ENCODE peak calls at places on chromosomes 16 and 17, in seven cellular contexts. T is IMR-90; H is heart left ventricle; O is activated naive CD4-positive, alpha-beta T cell treated with anti-CD3 and anti-CD28 coated beads for 36 hours; M is foreskin keratinocyte; W is A549; Q is effector memory CD8-positive, alpha-beta T cell. Y is an unnamed sample.

GRCh38 chr17:77379837-77380236 is 239.1 kb downstream of the SEC14L1 start:
- DNase-seq in H (no peak), M (no peak), Q (no peak), W (no peak), T (no peak), O (no peak), Y (no peak)

GRCh38 chr16:5905935-5906334 is 808.3 kb upstream of the EEF2KMT start:
- DNase-seq in T (no peak), O (no peak), H (no peak), W (no peak), M (peak), Q (no peak), Y (no peak)

GRCh38 chr17:6531575-6531974 is 24.8 kb downstream of the PITPNM3 start:
- DNase-seq in W (no peak), O (no peak), T (no peak), Q (no peak), H (no peak), M (no peak), Y (no peak)

GRCh38 chr16:30659507-30660423 is 1.5 kb downstream of the FBRS start:
- DNase-seq in O (peak), W (no peak), H (no peak), M (no peak), Q (peak), T (no peak), Y (peak)

GRCh38 chr16:21649196-21649595 is 3.2 kb downstream of the IGSF6 start:
- DNase-seq in W (no peak), O (no peak), M (no peak), H (no peak), T (no peak), Q (no peak), Y (no peak)

GRCh38 chr17:73401911-73402310 is 90.1 kb upstream of the CDC42EP4 start:
- DNase-seq in M (no peak), H (peak), W (no peak), O (peak), Q (no peak), T (peak), Y (no peak)

GRCh38 chr17:68290955-68291835 is at the start of the genes ARSG and SLC16A6:
- DNase-seq in O (peak), H (peak), W (peak), Q (peak), T (peak), M (no peak), Y (peak)

GRCh38 chr17:40610359-40610758 is 37.3 kb downstream of the SMARCE1 start:
- DNase-seq in H (no peak), M (no peak), O (peak), T (no peak), W (no peak), Q (no peak), Y (no peak)

GRCh38 chr17:66777689-66778225 is 57.2 kb upstream of the CACNG5 start:
- DNase-seq in Q (no peak), H (no peak), O (no peak), T (peak), W (no peak), M (no peak), Y (no peak)

GRCh38 chr16:47460301-47460754 is 535 bp downstream of the ITFG1 start:
- DNase-seq in O (no peak), H (no peak), T (no peak), M (no peak), Q (no peak), W (no peak), Y (peak)

GRCh38 chr16:12199524-12199923 is 223.0 kb downstream of the SNX29 start:
- DNase-seq in W (no peak), M (no peak), H (no peak), T (no peak), Q (no peak), O (no peak), Y (no peak)

GRCh38 chr17:44348234-44348987 is 3.3 kb downstream of the GRN start:
- DNase-seq in Q (no peak), H (no peak), M (peak), W (no peak), T (peak), O (no peak), Y (peak)

GRCh38 chr17:19336938-19337711 is 25.4 kb downstream of the B9D1 start:
- DNase-seq in W (no peak), O (no peak), T (no peak), Q (no peak), M (no peak), H (no peak), Y (no peak)

GRCh38 chr17:63626551-63627228 is 4.5 kb downstream of the MAP3K3 start:
- DNase-seq in W (no peak), T (peak), M (no peak), H (no peak), O (no peak), Q (no peak), Y (no peak)

GRCh38 chr16:28212532-28212873 is 738 bp upstream of the XPO6 start:
- DNase-seq in M (no peak), Q (no peak), T (peak), O (no peak), W (no peak), H (no peak), Y (no peak)

GRCh38 chr17:45234641-45235040 is 13.0 kb downstream of the FMNL1 start:
- DNase-seq in W (no peak), T (no peak), M (no peak), O (peak), Q (no peak), H (no peak), Y (no peak)

GRCh38 chr16:24944206-24944605 is 71.0 kb downstream of the ARHGAP17 start:
- DNase-seq in W (no peak), O (no peak), Q (no peak), H (no peak), T (no peak), M (no peak), Y (no peak)

GRCh38 chr16:30524575-30525571 is 1.5 kb downstream of the ZNF768 start:
- DNase-seq in M (no peak), Q (no peak), T (no peak), W (no peak), O (no peak), H (no peak), Y (no peak)

GRCh38 chr16:46673320-46674013 is 15.5 kb downstream of the VPS35 start:
- DNase-seq in W (peak), T (peak), M (no peak), O (peak), H (peak), Q (peak), Y (peak)

GRCh38 chr16:67773569-67774456 is 32.5 kb downstream of the RANBP10 start:
- DNase-seq in O (no peak), H (no peak), T (peak), W (no peak), Q (no peak), M (no peak), Y (no peak)

GRCh38 chr16:53372942-53373871 is 61.1 kb upstream of the RBL2 start:
- DNase-seq in T (no peak), O (peak), M (peak), H (peak), Q (peak), W (peak), Y (peak)

Y was measured in RWPE1.